ENCODE peak calls at places on chromosomes 16 and 17, in ten cellular contexts. Y is breast epithelium, O is HCT116, C is stomach, U is HL-60, F is spleen, G is transverse colon, B is prostate gland, R is suprapubic skin, V is K562. L is an unnamed sample.

GRCh38 chr17:42748202-42748905 is 3.5 kb upstream of the EZH1 start:
- DNase-seq in Y (no peak), O (no peak), C (no peak), U (no peak), F (peak; percentile 14), G (no peak), B (no peak), R (no peak), V (no peak), L (no peak)

GRCh38 chr16:64627781-64628180 is 494.1 kb downstream of the CDH11 start:
- DNase-seq in Y (no peak), O (no peak), C (no peak), U (no peak), F (peak; percentile 64), G (no peak), B (no peak), R (no peak), V (no peak), L (no peak)

GRCh38 chr16:82633964-82634600 is 7.3 kb downstream of the CDH13 start:
- DNase-seq in Y (peak; percentile 24), O (no peak), C (no peak), U (no peak), F (no peak), G (peak; percentile 28), B (peak; percentile 58), R (no peak), V (no peak), L (peak; percentile 87)

GRCh38 chr17:37490638-37491614 is 1.2 kb downstream of the DUSP14 start:
- DNase-seq in Y (peak; percentile 75), O (peak; percentile 66), C (no peak), U (peak; percentile 27), F (no peak), G (peak; percentile 28), B (peak; percentile 58), R (no peak), V (peak; percentile 55), L (peak; percentile 85)

GRCh38 chr16:68642436-68643064 is 2.6 kb upstream of the CDH3 start:
- DNase-seq in Y (peak; percentile 59), O (no peak), C (no peak), U (no peak), F (no peak), G (no peak), B (no peak), R (no peak), V (no peak), L (peak; percentile 12)

GRCh38 chr16:51276335-51276734 is 125.3 kb upstream of the SALL1 start:
- DNase-seq in Y (no peak), O (no peak), C (no peak), U (no peak), F (no peak), G (no peak), B (no peak), R (no peak), V (no peak), L (no peak)

GRCh38 chr17:59725691-59726090 is 18.2 kb downstream of the VMP1 start:
- DNase-seq in Y (no peak), O (no peak), C (no peak), U (peak; percentile 72), F (no peak), G (no peak), B (no peak), R (no peak), V (no peak), L (no peak)

GRCh38 chr17:9842057-9842758 is 16.5 kb downstream of the GLP2R start:
- DNase-seq in Y (peak; percentile 35), O (no peak), C (peak; percentile 27), U (no peak), F (no peak), G (peak; percentile 52), B (peak; percentile 51), R (no peak), V (no peak), L (no peak)

GRCh38 chr16:51500306-51500705 is 349.2 kb upstream of the SALL1 start:
- DNase-seq in Y (no peak), O (no peak), C (no peak), U (no peak), F (no peak), G (no peak), B (no peak), R (no peak), V (no peak), L (no peak)

GRCh38 chr17:36890398-36891190 is 46.7 kb upstream of the LHX1 start:
- DNase-seq in Y (no peak), O (no peak), C (no peak), U (no peak), F (no peak), G (no peak), B (no peak), R (no peak), V (no peak), L (no peak)

GRCh38 chr16:1035066-1035415 is 37.5 kb upstream of the SSTR5 start:
- DNase-seq in Y (no peak), O (no peak), C (no peak), U (no peak), F (no peak), G (no peak), B (no peak), R (no peak), V (no peak), L (no peak)

GRCh38 chr16:68079616-68080344 is 5.4 kb upstream of the NFATC3 start:
- DNase-seq in Y (peak; percentile 50), O (no peak), C (peak; percentile 54), U (peak; percentile 94), F (peak; percentile 95), G (peak; percentile 89), B (no peak), R (peak; percentile 87), V (peak; percentile 88), L (peak; percentile 63)

GRCh38 chr16:15782573-15783365 is 74.1 kb downstream of the MYH11 start:
- DNase-seq in Y (no peak), O (no peak), C (no peak), U (no peak), F (peak; percentile 36), G (no peak), B (no peak), R (no peak), V (peak; percentile 73), L (no peak)

GRCh38 chr17:44137891-44138709 is 3.6 kb upstream of the HROB start:
- DNase-seq in Y (peak; percentile 78), O (peak; percentile 95), C (peak; percentile 71), U (peak; percentile 51), F (no peak), G (peak; percentile 73), B (peak; percentile 67), R (peak; percentile 93), V (peak; percentile 95), L (peak; percentile 97)
- TF ChIP-seq POLR2AphosphoS5 in Y (no peak), O (peak; percentile 69), C (peak; percentile 75), U (no peak), F (peak; percentile 24), G (peak; percentile 53), B (peak; percentile 79), R (peak; percentile 51), V (no peak), L (peak; percentile 69)

GRCh38 chr17:16938031-16938430 is 33.9 kb downstream of the TNFRSF13B start:
- DNase-seq in Y (no peak), O (no peak), C (peak; percentile 8), U (no peak), F (peak; percentile 48), G (peak; percentile 2), B (no peak), R (peak; percentile 52), V (no peak), L (no peak)
- TF ChIP-seq POLR2AphosphoS5 in Y (no peak), O (no peak), C (no peak), U (no peak), F (no peak), G (no peak), B (no peak), R (no peak), V (no peak), L (no peak)

GRCh38 chr16:31870809-31871208 is 2.8 kb upstream of the ZNF267 start:
- DNase-seq in Y (no peak), O (no peak), C (no peak), U (no peak), F (no peak), G (no peak), B (no peak), R (no peak), V (no peak), L (no peak)

GRCh38 chr16:31871510-31871909 is 2.1 kb upstream of the ZNF267 start:
- DNase-seq in Y (no peak), O (no peak), C (no peak), U (no peak), F (no peak), G (no peak), B (no peak), R (no peak), V (no peak), L (no peak)

GRCh38 chr16:31868701-31869167 is 4.9 kb upstream of the ZNF267 start:
- DNase-seq in Y (peak; percentile 75), O (peak; percentile 73), C (peak; percentile 89), U (no peak), F (peak; percentile 85), G (peak; percentile 87), B (peak; percentile 68), R (peak; percentile 91), V (peak; percentile 66), L (peak; percentile 77)

GRCh38 chr16:31868164-31868563 is 5.4 kb upstream of the ZNF267 start:
- DNase-seq in Y (no peak), O (no peak), C (no peak), U (no peak), F (no peak), G (no peak), B (no peak), R (no peak), V (no peak), L (no peak)

GRCh38 chr16:31869511-31870201 is 4.0 kb upstream of the ZNF267 start:
- DNase-seq in Y (peak; percentile 38), O (no peak), C (no peak), U (peak; percentile 96), F (peak; percentile 86), G (peak; percentile 32), B (no peak), R (no peak), V (no peak), L (peak; percentile 97)
- TF ChIP-seq POLR2AphosphoS5 in Y (no peak), O (no peak), C (peak; percentile 44), U (peak; percentile 51), F (no peak), G (no peak), B (peak; percentile 33), R (no peak), V (no peak), L (peak; percentile 77)

GRCh38 chr17:8324913-8325312 is 14.7 kb upstream of the ODF4 start:
- DNase-seq in Y (no peak), O (no peak), C (no peak), U (no peak), F (no peak), G (no peak), B (no peak), R (no peak), V (no peak), L (no peak)

GRCh38 chr17:8322078-8322477 is 12.0 kb downstream of the ARHGEF15 start:
- DNase-seq in Y (no peak), O (no peak), C (no peak), U (no peak), F (no peak), G (no peak), B (no peak), R (no peak), V (no peak), L (no peak)

GRCh38 chr17:8324132-8324531 is 14.1 kb downstream of the ARHGEF15 start:
- DNase-seq in Y (no peak), O (no peak), C (no peak), U (no peak), F (no peak), G (no peak), B (no peak), R (no peak), V (no peak), L (no peak)

GRCh38 chr17:8332128-8332527 is 7.5 kb upstream of the ODF4 start:
- DNase-seq in Y (no peak), O (no peak), C (no peak), U (no peak), F (no peak), G (no peak), B (no peak), R (no peak), V (no peak), L (no peak)

GRCh38 chr17:8326591-8327583 is 12.8 kb upstream of the ODF4 start:
- DNase-seq in Y (no peak), O (no peak), C (peak; percentile 37), U (no peak), F (no peak), G (no peak), B (no peak), R (peak; percentile 83), V (no peak), L (peak; percentile 56)
- TF ChIP-seq POLR2AphosphoS5 in Y (no peak), O (no peak), C (no peak), U (no peak), F (peak; percentile 30), G (no peak), B (no peak), R (no peak), V (no peak), L (peak; percentile 82)